ENCODE peak calls at places on chromosome 18, in nine cellular contexts. A, Y, X, H, E, G, N, V and F are unnamed samples.

GRCh38 chr18:27109403-27109802 is 75.7 kb downstream of the CHST9 start:
- DNase-seq in Y (no peak), A (no peak), V (no peak), N (no peak), H (no peak), G (no peak), E (no peak), X (no peak), F (no peak)

GRCh38 chr18:63508634-63509033 is 31.9 kb downstream of the SERPINB5 start:
- DNase-seq in V (no peak), Y (no peak), N (no peak), G (no peak), E (no peak), A (no peak), X (no peak), H (no peak), F (no peak)

GRCh38 chr18:39799010-39799409 is 2156.0 kb upstream of the PIK3C3 start:
- DNase-seq in N (peak), G (no peak), E (no peak), A (no peak), H (no peak), V (peak), X (peak), Y (no peak), F (no peak)

GRCh38 chr18:79797518-79798345 is at the start of gene KCNG2:
- DNase-seq in A (peak), G (peak), X (no peak), H (no peak), E (no peak), V (no peak), Y (peak), N (no peak), F (no peak)

GRCh38 chr18:23593720-23594119 is 7.4 kb upstream of the NPC1 start:
- DNase-seq in E (no peak), V (no peak), X (peak), H (no peak), A (no peak), Y (no peak), G (no peak), N (no peak), F (no peak)

GRCh38 chr18:35080058-35080457 is 38.8 kb downstream of the MAPRE2 start:
- DNase-seq in N (no peak), H (no peak), E (no peak), Y (no peak), X (no peak), V (no peak), A (no peak), G (no peak), F (no peak)

GRCh38 chr18:48589797-48590519 is 51.1 kb downstream of the CTIF start:
- DNase-seq in V (peak), G (no peak), X (no peak), A (no peak), N (peak), H (peak), Y (no peak), E (no peak), F (peak)

GRCh38 chr18:79479114-79479760 is 83.5 kb downstream of the NFATC1 start:
- DNase-seq in A (no peak), X (no peak), E (no peak), Y (no peak), V (no peak), G (no peak), H (no peak), N (no peak), F (peak)

GRCh38 chr18:54878057-54878661 is 49.9 kb downstream of the RAB27B start:
- DNase-seq in E (no peak), H (no peak), X (no peak), G (no peak), Y (no peak), N (no peak), V (no peak), A (no peak), F (no peak)

GRCh38 chr18:25055076-25055475 is 296.9 kb downstream of the ZNF521 start:
- DNase-seq in G (no peak), Y (no peak), N (no peak), H (no peak), X (no peak), V (no peak), E (no peak), A (no peak), F (no peak)

GRCh38 chr18:3814840-3815239 is 364.9 kb downstream of the TGIF1 start:
- DNase-seq in N (no peak), E (no peak), H (no peak), X (no peak), V (no peak), G (no peak), Y (no peak), A (no peak), F (no peak)

GRCh38 chr18:55998071-55998522 is 410.1 kb upstream of the TCF4 start:
- DNase-seq in G (no peak), N (no peak), V (no peak), H (no peak), Y (peak), E (no peak), A (peak), X (no peak), F (no peak)

GRCh38 chr18:47969851-47970250 is 39.4 kb upstream of the SMAD2 start:
- DNase-seq in V (no peak), G (no peak), N (no peak), X (no peak), A (no peak), H (no peak), Y (no peak), E (no peak), F (no peak)

GRCh38 chr18:48058486-48058885 is 128.0 kb upstream of the SMAD2 start:
- DNase-seq in E (no peak), Y (no peak), H (no peak), V (no peak), G (no peak), N (no peak), A (no peak), X (no peak), F (no peak)